ENCODE peak calls at places on chromosomes 7 and 10, in nine cellular contexts. One of them, this sample, is unnamed.
A peak's percentile ranks its signal among the peaks of the same experiment; 100 is the strongest.

GRCh38 chr7:101624246-101625000 is 4.7 kb downstream of the MYL10 start:
- ATAC-seq in left ventricle myocardium superior: no peak
- ATAC-seq in activated CD4-positive, CD25-positive, alpha-beta regulatory T cell treated with anti-CD3 and anti-CD28 coated beads, Interleukin-2, amount 50 U/mL, for 24 hours: no peak
- ATAC-seq in T-helper 17 cell: no peak
- ATAC-seq in activated T-helper 17 cell treated with anti-CD3 and anti-CD28 coated beads, Interleukin-2, amount 50 U/mL, for 72 hours: no peak
- ATAC-seq in activated T-cell treated with anti-CD3 and anti-CD28 coated beads, Interleukin-2, amount 50 U/mL, for 4 hours: no peak
- ATAC-seq in right cardiac atrium: no peak
- ATAC-seq in mucosa of descending colon: no peak
- ATAC-seq in lower lobe of right lung: no peak
- ATAC-seq in this sample: no peak

GRCh38 chr7:90345548-90346319 is 782 bp upstream of the GTPBP10 start:
- ATAC-seq in mucosa of descending colon: peak; percentile 70
- ATAC-seq in right cardiac atrium: peak; percentile 60
- ATAC-seq in activated CD4-positive, CD25-positive, alpha-beta regulatory T cell treated with anti-CD3 and anti-CD28 coated beads, Interleukin-2, amount 50 U/mL, for 24 hours: peak; percentile 5
- ATAC-seq in lower lobe of right lung: peak; percentile 61
- ATAC-seq in activated T-helper 17 cell treated with anti-CD3 and anti-CD28 coated beads, Interleukin-2, amount 50 U/mL, for 72 hours: peak; percentile 18
- ATAC-seq in T-helper 17 cell: peak; percentile 8
- ATAC-seq in activated T-cell treated with anti-CD3 and anti-CD28 coated beads, Interleukin-2, amount 50 U/mL, for 4 hours: peak; percentile 16
- ATAC-seq in left ventricle myocardium superior: peak; percentile 54
- ATAC-seq in this sample: no peak

GRCh38 chr7:124856299-124856888 is 73.2 kb downstream of the POT1 start:
- ATAC-seq in activated T-helper 17 cell treated with anti-CD3 and anti-CD28 coated beads, Interleukin-2, amount 50 U/mL, for 72 hours: no peak
- ATAC-seq in lower lobe of right lung: no peak
- ATAC-seq in mucosa of descending colon: no peak
- ATAC-seq in right cardiac atrium: no peak
- ATAC-seq in activated T-cell treated with anti-CD3 and anti-CD28 coated beads, Interleukin-2, amount 50 U/mL, for 4 hours: no peak
- ATAC-seq in left ventricle myocardium superior: no peak
- ATAC-seq in activated CD4-positive, CD25-positive, alpha-beta regulatory T cell treated with anti-CD3 and anti-CD28 coated beads, Interleukin-2, amount 50 U/mL, for 24 hours: no peak
- ATAC-seq in T-helper 17 cell: peak; percentile 57
- ATAC-seq in this sample: no peak

GRCh38 chr7:129161524-129161923 is 17.0 kb downstream of the TSPAN33 start:
- ATAC-seq in mucosa of descending colon: no peak
- ATAC-seq in T-helper 17 cell: no peak
- ATAC-seq in activated T-cell treated with anti-CD3 and anti-CD28 coated beads, Interleukin-2, amount 50 U/mL, for 4 hours: no peak
- ATAC-seq in activated T-helper 17 cell treated with anti-CD3 and anti-CD28 coated beads, Interleukin-2, amount 50 U/mL, for 72 hours: no peak
- ATAC-seq in right cardiac atrium: no peak
- ATAC-seq in activated CD4-positive, CD25-positive, alpha-beta regulatory T cell treated with anti-CD3 and anti-CD28 coated beads, Interleukin-2, amount 50 U/mL, for 24 hours: no peak
- ATAC-seq in left ventricle myocardium superior: no peak
- ATAC-seq in lower lobe of right lung: no peak
- ATAC-seq in this sample: no peak

GRCh38 chr7:157274991-157275427 is 61.8 kb upstream of the DNAJB6 start:
- ATAC-seq in mucosa of descending colon: no peak
- ATAC-seq in activated T-cell treated with anti-CD3 and anti-CD28 coated beads, Interleukin-2, amount 50 U/mL, for 4 hours: no peak
- ATAC-seq in lower lobe of right lung: no peak
- ATAC-seq in left ventricle myocardium superior: no peak
- ATAC-seq in activated T-helper 17 cell treated with anti-CD3 and anti-CD28 coated beads, Interleukin-2, amount 50 U/mL, for 72 hours: no peak
- ATAC-seq in right cardiac atrium: no peak
- ATAC-seq in activated CD4-positive, CD25-positive, alpha-beta regulatory T cell treated with anti-CD3 and anti-CD28 coated beads, Interleukin-2, amount 50 U/mL, for 24 hours: no peak
- ATAC-seq in T-helper 17 cell: no peak
- ATAC-seq in this sample: no peak

GRCh38 chr7:23546897-23547572 is 15.3 kb upstream of the TRA2A start:
- ATAC-seq in activated CD4-positive, CD25-positive, alpha-beta regulatory T cell treated with anti-CD3 and anti-CD28 coated beads, Interleukin-2, amount 50 U/mL, for 24 hours: peak; percentile 76
- ATAC-seq in T-helper 17 cell: peak; percentile 96
- ATAC-seq in activated T-cell treated with anti-CD3 and anti-CD28 coated beads, Interleukin-2, amount 50 U/mL, for 4 hours: peak; percentile 92
- ATAC-seq in activated T-helper 17 cell treated with anti-CD3 and anti-CD28 coated beads, Interleukin-2, amount 50 U/mL, for 72 hours: peak; percentile 91
- ATAC-seq in mucosa of descending colon: peak; percentile 97
- ATAC-seq in right cardiac atrium: peak; percentile 90
- ATAC-seq in lower lobe of right lung: peak; percentile 90
- ATAC-seq in left ventricle myocardium superior: peak; percentile 86
- ATAC-seq in this sample: peak; percentile 84

GRCh38 chr7:122457969-122458368 is 153.4 kb upstream of the FEZF1 start:
- ATAC-seq in activated T-cell treated with anti-CD3 and anti-CD28 coated beads, Interleukin-2, amount 50 U/mL, for 4 hours: no peak
- ATAC-seq in left ventricle myocardium superior: no peak
- ATAC-seq in lower lobe of right lung: no peak
- ATAC-seq in right cardiac atrium: no peak
- ATAC-seq in activated T-helper 17 cell treated with anti-CD3 and anti-CD28 coated beads, Interleukin-2, amount 50 U/mL, for 72 hours: no peak
- ATAC-seq in mucosa of descending colon: no peak
- ATAC-seq in T-helper 17 cell: no peak
- ATAC-seq in activated CD4-positive, CD25-positive, alpha-beta regulatory T cell treated with anti-CD3 and anti-CD28 coated beads, Interleukin-2, amount 50 U/mL, for 24 hours: no peak
- ATAC-seq in this sample: no peak

GRCh38 chr10:98258683-98259454 is 9.1 kb downstream of the LOXL4 start:
- ATAC-seq in left ventricle myocardium superior: no peak
- ATAC-seq in T-helper 17 cell: no peak
- ATAC-seq in activated T-helper 17 cell treated with anti-CD3 and anti-CD28 coated beads, Interleukin-2, amount 50 U/mL, for 72 hours: no peak
- ATAC-seq in activated CD4-positive, CD25-positive, alpha-beta regulatory T cell treated with anti-CD3 and anti-CD28 coated beads, Interleukin-2, amount 50 U/mL, for 24 hours: no peak
- ATAC-seq in lower lobe of right lung: no peak
- ATAC-seq in activated T-cell treated with anti-CD3 and anti-CD28 coated beads, Interleukin-2, amount 50 U/mL, for 4 hours: no peak
- ATAC-seq in right cardiac atrium: no peak
- ATAC-seq in mucosa of descending colon: no peak
- ATAC-seq in this sample: no peak

GRCh38 chr10:61950449-61951143 is 49.1 kb downstream of the ARID5B start:
- ATAC-seq in activated CD4-positive, CD25-positive, alpha-beta regulatory T cell treated with anti-CD3 and anti-CD28 coated beads, Interleukin-2, amount 50 U/mL, for 24 hours: no peak
- ATAC-seq in T-helper 17 cell: no peak
- ATAC-seq in activated T-helper 17 cell treated with anti-CD3 and anti-CD28 coated beads, Interleukin-2, amount 50 U/mL, for 72 hours: no peak
- ATAC-seq in left ventricle myocardium superior: no peak
- ATAC-seq in right cardiac atrium: no peak
- ATAC-seq in lower lobe of right lung: no peak
- ATAC-seq in activated T-cell treated with anti-CD3 and anti-CD28 coated beads, Interleukin-2, amount 50 U/mL, for 4 hours: no peak
- ATAC-seq in mucosa of descending colon: no peak
- ATAC-seq in this sample: no peak